ENCODE peak calls at places on chromosomes 7 and 10, in four cellular contexts. H, V, B and G are unnamed samples.

GRCh38 chr10:61643316-61643751 is 19.4 kb upstream of the CABCOCO1 start:
- DNase-seq in H (no peak), V (peak; percentile 76), B (no peak), G (no peak)

GRCh38 chr7:128059143-128059975 is 28.1 kb upstream of the LRRC4 start:
- DNase-seq in H (no peak), B (no peak), V (no peak), G (no peak)

GRCh38 chr7:145698526-145699262 is 417.9 kb upstream of the CNTNAP2 start:
- DNase-seq in H (no peak), B (no peak), V (no peak), G (peak; percentile 7)

GRCh38 chr7:45980973-45981372 is 59.9 kb upstream of the IGFBP3 start:
- DNase-seq in H (no peak), B (no peak), V (no peak), G (no peak)

GRCh38 chr10:43202224-43202656 is 64.0 kb downstream of the CSGALNACT2 start:
- DNase-seq in H (peak; percentile 72), B (peak; percentile 44), V (no peak), G (peak; percentile 91)

GRCh38 chr10:33661580-33662269 is 327.3 kb upstream of the NRP1 start:
- DNase-seq in V (no peak), B (no peak), H (no peak), G (no peak)

GRCh38 chr7:91869661-91870060 is 10.8 kb downstream of the MTERF1 start:
- DNase-seq in H (no peak), V (no peak), B (no peak), G (no peak)

GRCh38 chr10:119859422-119860258 is 13.0 kb downstream of the MCMBP start:
- DNase-seq in V (peak; percentile 40), B (no peak), H (no peak), G (peak; percentile 37)

GRCh38 chr10:124372906-124373305 is 45.8 kb downstream of the OAT start:
- DNase-seq in V (no peak), H (no peak), B (no peak), G (no peak)

GRCh38 chr7:79893991-79894390 is 240.6 kb upstream of the GNAI1 start:
- DNase-seq in H (no peak), B (no peak), V (no peak), G (no peak)

GRCh38 chr10:120365872-120366271 is 91.2 kb upstream of the PLPP4 start:
- DNase-seq in B (no peak), H (no peak), V (no peak), G (no peak)

GRCh38 chr10:63261496-63261895 is 128.4 kb downstream of the NRBF2 start:
- DNase-seq in H (no peak), B (no peak), V (no peak), G (no peak)

GRCh38 chr7:44632196-44632595 is 25.8 kb downstream of the OGDH start:
- DNase-seq in H (no peak), V (no peak), B (no peak), G (no peak)

GRCh38 chr10:16993186-16993585 is 136.4 kb downstream of the CUBN start:
- DNase-seq in B (no peak), V (no peak), H (no peak), G (no peak)

GRCh38 chr7:80218723-80219122 is 84.1 kb downstream of the GNAI1 start:
- DNase-seq in H (no peak), B (no peak), V (no peak), G (no peak)

GRCh38 chr10:79223346-79224048 is 123.8 kb upstream of the PPIF start:
- DNase-seq in H (no peak), V (no peak), B (no peak), G (no peak)

GRCh38 chr10:80489371-80490112 is 35.4 kb downstream of the TSPAN14 start:
- DNase-seq in B (no peak), H (no peak), V (no peak), G (no peak)

GRCh38 chr10:115948415-115948814 is 324.6 kb downstream of the GFRA1 start:
- DNase-seq in B (no peak), V (no peak), H (no peak), G (no peak)

GRCh38 chr7:101905203-101905865 is 87.9 kb downstream of the CUX1 start:
- DNase-seq in V (no peak), B (no peak), H (no peak), G (no peak)

GRCh38 chr10:64813391-64813790 is 1292.2 kb downstream of the REEP3 start:
- DNase-seq in B (no peak), H (no peak), V (no peak), G (no peak)

GRCh38 chr7:157796846-157797245 is 460.0 kb downstream of the DNAJB6 start:
- DNase-seq in B (no peak), H (no peak), V (no peak), G (no peak)

GRCh38 chr7:102286237-102287081 is at the start of gene SH2B2:
- DNase-seq in V (peak; percentile 55), B (peak; percentile 79), H (peak; percentile 48), G (peak; percentile 92)

GRCh38 chr10:24680647-24681475 is 42.8 kb downstream of the ARHGAP21 start:
- DNase-seq in B (no peak), H (no peak), V (no peak), G (no peak)

GRCh38 chr7:2802082-2802481 is 42.0 kb downstream of the GNA12 start:
- DNase-seq in H (no peak), V (no peak), B (no peak), G (no peak)